ENCODE peak calls at places on chromosomes 5 and 9, in five cellular contexts. One of them, this sample, is unnamed.

GRCh38 chr5:89582768-89583339 is 699.9 kb upstream of the MEF2C start:
- DNase-seq in DMS153: no peak
- DNase-seq in cardiac muscle cell: peak; percentile 1
- DNase-seq in aorta: no peak
- DNase-seq in NCI-H2029: no peak
- DNase-seq in this sample: peak; percentile 7

GRCh38 chr5:961711-962240 is 46.8 kb upstream of the NKD2 start:
- DNase-seq in DMS153: no peak
- DNase-seq in cardiac muscle cell: no peak
- DNase-seq in aorta: no peak
- DNase-seq in NCI-H2029: no peak
- DNase-seq in this sample: no peak

GRCh38 chr9:2623046-2623865 is 1.7 kb downstream of the VLDLR start:
- DNase-seq in DMS153: peak; percentile 20
- DNase-seq in cardiac muscle cell: peak; percentile 77
- DNase-seq in aorta: peak; percentile 89
- DNase-seq in NCI-H2029: peak; percentile 25
- DNase-seq in this sample: no peak

GRCh38 chr5:159773062-159773924 is 143.0 kb upstream of the ADRA1B start:
- DNase-seq in DMS153: peak; percentile 29
- DNase-seq in cardiac muscle cell: peak; percentile 91
- DNase-seq in aorta: peak; percentile 96
- DNase-seq in NCI-H2029: peak; percentile 40
- DNase-seq in this sample: peak; percentile 90

GRCh38 chr5:116944171-116944570 is 369.5 kb upstream of the SEMA6A start:
- DNase-seq in DMS153: no peak
- DNase-seq in cardiac muscle cell: peak; percentile 52
- DNase-seq in aorta: no peak
- DNase-seq in NCI-H2029: no peak
- DNase-seq in this sample: peak; percentile 6

GRCh38 chr9:114604974-114605373 is 6.1 kb upstream of the TMEM268 start:
- DNase-seq in DMS153: no peak
- DNase-seq in cardiac muscle cell: no peak
- DNase-seq in aorta: no peak
- DNase-seq in NCI-H2029: no peak
- DNase-seq in this sample: no peak

GRCh38 chr9:130741831-130742449 is 48.4 kb downstream of the EXOSC2 start:
- DNase-seq in DMS153: no peak
- DNase-seq in cardiac muscle cell: peak; percentile 22
- DNase-seq in aorta: no peak
- DNase-seq in NCI-H2029: no peak
- DNase-seq in this sample: peak; percentile 42

GRCh38 chr9:124779368-124780059 is 2.6 kb downstream of the OLFML2A start:
- DNase-seq in DMS153: peak; percentile 16
- DNase-seq in cardiac muscle cell: peak; percentile 80
- DNase-seq in aorta: peak; percentile 59
- DNase-seq in NCI-H2029: no peak
- DNase-seq in this sample: peak; percentile 93

GRCh38 chr9:21030389-21031035 is 928 bp downstream of the HACD4 start:
- DNase-seq in DMS153: peak; percentile 36
- DNase-seq in cardiac muscle cell: peak; percentile 24
- DNase-seq in aorta: no peak
- DNase-seq in NCI-H2029: no peak
- DNase-seq in this sample: peak; percentile 65

GRCh38 chr9:127963359-127964064 is 17.3 kb downstream of the EEIG1 start:
- DNase-seq in DMS153: no peak
- DNase-seq in cardiac muscle cell: no peak
- DNase-seq in aorta: no peak
- DNase-seq in NCI-H2029: no peak
- DNase-seq in this sample: no peak

GRCh38 chr5:139272471-139273321 is 20.8 kb upstream of the MATR3 start:
- DNase-seq in DMS153: peak; percentile 36
- DNase-seq in cardiac muscle cell: peak; percentile 34
- DNase-seq in aorta: no peak
- DNase-seq in NCI-H2029: peak; percentile 45
- DNase-seq in this sample: peak; percentile 28

GRCh38 chr5:73452215-73452614 is 3.6 kb upstream of the FOXD1 start:
- DNase-seq in DMS153: no peak
- DNase-seq in cardiac muscle cell: no peak
- DNase-seq in aorta: no peak
- DNase-seq in NCI-H2029: no peak
- DNase-seq in this sample: no peak

GRCh38 chr9:73039253-73039915 is 86.5 kb upstream of the ALDH1A1 start:
- DNase-seq in DMS153: no peak
- DNase-seq in cardiac muscle cell: peak; percentile 85
- DNase-seq in aorta: no peak
- DNase-seq in NCI-H2029: no peak
- DNase-seq in this sample: no peak

GRCh38 chr5:160747559-160747958 is 104.5 kb downstream of the ATP10B start:
- DNase-seq in DMS153: no peak
- DNase-seq in cardiac muscle cell: no peak
- DNase-seq in aorta: no peak
- DNase-seq in NCI-H2029: no peak
- DNase-seq in this sample: no peak

GRCh38 chr5:125316913-125317545 is 570.6 kb upstream of the ZNF608 start:
- DNase-seq in DMS153: peak; percentile 96
- DNase-seq in cardiac muscle cell: no peak
- DNase-seq in aorta: no peak
- DNase-seq in NCI-H2029: no peak
- DNase-seq in this sample: no peak

GRCh38 chr9:123662057-123662776 is 267.7 kb downstream of the DENND1A start:
- DNase-seq in DMS153: no peak
- DNase-seq in cardiac muscle cell: no peak
- DNase-seq in aorta: no peak
- DNase-seq in NCI-H2029: no peak
- DNase-seq in this sample: no peak

GRCh38 chr5:156359452-156359851 is 32.5 kb downstream of the SGCD start:
- DNase-seq in DMS153: no peak
- DNase-seq in cardiac muscle cell: peak; percentile 51
- DNase-seq in aorta: no peak
- DNase-seq in NCI-H2029: no peak
- DNase-seq in this sample: no peak

GRCh38 chr5:12016149-12016740 is 112.0 kb upstream of the CTNND2 start:
- DNase-seq in DMS153: no peak
- DNase-seq in cardiac muscle cell: no peak
- DNase-seq in aorta: no peak
- DNase-seq in NCI-H2029: no peak
- DNase-seq in this sample: no peak

GRCh38 chr9:78441396-78441795 is 144.5 kb downstream of the PSAT1 start:
- DNase-seq in DMS153: no peak
- DNase-seq in cardiac muscle cell: no peak
- DNase-seq in aorta: no peak
- DNase-seq in NCI-H2029: no peak
- DNase-seq in this sample: no peak

GRCh38 chr5:34042302-34042701 is 711 bp downstream of the C1QTNF3 start:
- DNase-seq in DMS153: no peak
- DNase-seq in cardiac muscle cell: no peak
- DNase-seq in aorta: no peak
- DNase-seq in NCI-H2029: no peak
- DNase-seq in this sample: no peak

GRCh38 chr5:32475338-32476097 is 31.0 kb upstream of the ZFR start:
- DNase-seq in DMS153: no peak
- DNase-seq in cardiac muscle cell: no peak
- DNase-seq in aorta: no peak
- DNase-seq in NCI-H2029: no peak
- DNase-seq in this sample: no peak

GRCh38 chr9:121295662-121296191 is 27.8 kb downstream of the GSN start:
- DNase-seq in DMS153: no peak
- DNase-seq in cardiac muscle cell: no peak
- DNase-seq in aorta: no peak
- DNase-seq in NCI-H2029: no peak
- DNase-seq in this sample: no peak

GRCh38 chr9:519579-519978 is 304.9 kb downstream of the DOCK8 start:
- DNase-seq in DMS153: no peak
- DNase-seq in cardiac muscle cell: no peak
- DNase-seq in aorta: no peak
- DNase-seq in NCI-H2029: no peak
- DNase-seq in this sample: no peak

GRCh38 chr5:143041972-143042770 is 272.0 kb downstream of the ARHGAP26 start:
- DNase-seq in DMS153: peak; percentile 48
- DNase-seq in cardiac muscle cell: peak; percentile 45
- DNase-seq in aorta: no peak
- DNase-seq in NCI-H2029: peak; percentile 23
- DNase-seq in this sample: peak; percentile 51

This sample was measured in brain microvascular endothelial cell.